ENCODE peak calls at places on chromosomes 3 and 15, in nine cellular contexts. K, C, X, L, T, Q, S, B and Y are unnamed samples.

GRCh38 chr3:71262368-71263265 is 320.9 kb downstream of the FOXP1 start:
- ATAC-seq in Q (no peak), S (no peak), X (no peak), L (no peak), B (no peak), K (no peak), T (no peak), C (no peak), Y (no peak)

GRCh38 chr3:182005683-182006082 is 294.0 kb downstream of the SOX2 start:
- ATAC-seq in C (no peak), S (no peak), L (no peak), T (no peak), K (no peak), Q (no peak), B (no peak), X (no peak), Y (no peak)

GRCh38 chr15:92200891-92201290 is 192.8 kb upstream of the ST8SIA2 start:
- ATAC-seq in K (no peak), C (no peak), Q (no peak), S (no peak), X (no peak), L (no peak), B (no peak), T (no peak), Y (no peak)

GRCh38 chr3:105802073-105802706 is 66.6 kb downstream of the CBLB start:
- ATAC-seq in L (no peak), T (no peak), K (no peak), Q (no peak), C (peak), B (peak), X (no peak), S (no peak), Y (no peak)

GRCh38 chr3:181952221-181952620 is 240.5 kb downstream of the SOX2 start:
- ATAC-seq in Q (no peak), S (no peak), T (no peak), C (no peak), B (no peak), X (no peak), K (no peak), L (no peak), Y (no peak)

GRCh38 chr3:17050051-17050450 is 165.3 kb downstream of the PLCL2 start:
- ATAC-seq in T (no peak), S (no peak), X (no peak), C (no peak), B (no peak), L (no peak), K (no peak), Q (no peak), Y (no peak)

GRCh38 chr15:60044636-60045273 is 40.6 kb downstream of the FOXB1 start:
- ATAC-seq in L (no peak), T (no peak), S (peak), X (no peak), K (no peak), Q (no peak), B (no peak), C (no peak), Y (no peak)

GRCh38 chr3:53084310-53085001 is 38.6 kb upstream of the SFMBT1 start:
- ATAC-seq in Q (no peak), K (peak), S (no peak), L (no peak), C (peak), B (peak), T (no peak), X (no peak), Y (no peak)

GRCh38 chr3:99708207-99708745 is 69.9 kb downstream of the COL8A1 start:
- ATAC-seq in S (no peak), Q (no peak), K (peak), B (no peak), X (peak), L (no peak), C (peak), T (no peak), Y (no peak)

GRCh38 chr3:150371741-150372254 is 36.3 kb upstream of the TSC22D2 start:
- ATAC-seq in B (peak), X (peak), K (peak), S (no peak), Q (no peak), T (peak), C (peak), L (no peak), Y (peak)

GRCh38 chr3:117898722-117899121 is 1135.9 kb downstream of the IGSF11 start:
- ATAC-seq in C (no peak), Q (no peak), L (no peak), S (no peak), B (no peak), T (no peak), X (no peak), K (no peak), Y (no peak)

GRCh38 chr3:114669614-114670013 is 375.8 kb downstream of the TIGIT start:
- ATAC-seq in S (no peak), X (no peak), Q (no peak), C (no peak), K (no peak), B (no peak), T (peak), L (no peak), Y (no peak)

GRCh38 chr3:161510510-161511260 is 14.1 kb downstream of the OTOL1 start:
- ATAC-seq in L (no peak), Q (no peak), B (no peak), K (no peak), X (no peak), C (no peak), S (no peak), T (no peak), Y (peak)

GRCh38 chr3:128992926-128993460 is 883 bp downstream of the CFAP92 start:
- ATAC-seq in K (peak), S (no peak), T (no peak), B (peak), Q (no peak), L (no peak), X (no peak), C (no peak), Y (no peak)

GRCh38 chr3:150727653-150728502 is 24.2 kb upstream of the ERICH6 start:
- ATAC-seq in T (no peak), Q (no peak), S (no peak), L (no peak), B (peak), C (peak), X (no peak), K (peak), Y (peak)

GRCh38 chr3:73401058-73401457 is 223.7 kb downstream of the PDZRN3 start:
- ATAC-seq in Q (no peak), T (no peak), L (no peak), K (no peak), S (no peak), C (peak), B (no peak), X (no peak), Y (peak)

GRCh38 chr3:178392553-178392952 is 143.7 kb upstream of the KCNMB2 start:
- ATAC-seq in Q (no peak), T (peak), L (no peak), B (no peak), X (no peak), C (no peak), S (no peak), K (no peak), Y (no peak)